ENCODE peak calls at places on chromosomes 5 and 9, in five cellular contexts. P, T, O, K and L are unnamed samples.
A peak's percentile ranks its signal among the peaks of the same experiment; 100 is the strongest.

GRCh38 chr5:78779262-78779661 is 130.7 kb upstream of the LHFPL2 start:
- DNase-seq in K (no peak), O (no peak), P (no peak), T (no peak), L (no peak)

GRCh38 chr5:130773813-130774212 is 391.2 kb downstream of the HINT1 start:
- DNase-seq in P (no peak), O (no peak), K (no peak), T (no peak), L (no peak)

GRCh38 chr9:78235296-78235770 is 542 bp upstream of the CEP78 start:
- DNase-seq in P (no peak), K (peak; percentile 16), T (no peak), O (no peak), L (no peak)

GRCh38 chr9:70947519-70947918 is 173.9 kb downstream of the TRPM3 start:
- DNase-seq in T (no peak), O (no peak), P (no peak), K (no peak), L (no peak)

GRCh38 chr9:81182421-81182820 is 506.9 kb downstream of the TLE1 start:
- DNase-seq in T (no peak), O (no peak), P (no peak), K (no peak), L (no peak)

GRCh38 chr5:61055434-61056006 is 106.7 kb downstream of the SMIM15 start:
- DNase-seq in K (peak; percentile 52), P (peak; percentile 20), O (peak; percentile 31), T (peak; percentile 15), L (peak; percentile 61)

GRCh38 chr9:26158631-26159150 is 480.4 kb upstream of the TUSC1 start:
- DNase-seq in K (no peak), T (no peak), O (no peak), P (no peak), L (no peak)

GRCh38 chr5:53956632-53957031 is 353.7 kb downstream of the ARL15 start:
- DNase-seq in K (no peak), O (no peak), P (no peak), T (no peak), L (no peak)

GRCh38 chr9:94973491-94973941 is 247.0 kb downstream of the AOPEP start:
- DNase-seq in K (no peak), O (no peak), P (no peak), T (no peak), L (no peak)

GRCh38 chr5:151758141-151758429 is 346 bp downstream of the ATOX1 start:
- DNase-seq in P (no peak), K (no peak), O (no peak), T (no peak), L (no peak)

GRCh38 chr5:7202846-7203245 is 193.1 kb upstream of the ADCY2 start:
- DNase-seq in K (no peak), P (no peak), T (no peak), O (no peak), L (no peak)

GRCh38 chr9:93125331-93125894 is 8.6 kb downstream of the NINJ1 start:
- DNase-seq in T (no peak), O (no peak), K (no peak), P (no peak), L (no peak)

GRCh38 chr9:134130503-134131375 is 5.1 kb upstream of the WDR5 start:
- DNase-seq in P (no peak), O (no peak), K (peak; percentile 90), T (no peak), L (no peak)

GRCh38 chr5:26700759-26701384 is 337.5 kb downstream of the CDH9 start:
- DNase-seq in P (no peak), T (no peak), K (peak; percentile 63), O (peak; percentile 78), L (peak; percentile 0)

GRCh38 chr5:150247726-150248125 is 41.8 kb downstream of the CAMK2A start:
- DNase-seq in P (no peak), K (no peak), O (no peak), T (no peak), L (no peak)

GRCh38 chr5:79297661-79298060 is 61.7 kb downstream of the JMY start:
- DNase-seq in T (no peak), O (no peak), P (no peak), K (peak; percentile 12), L (no peak)

GRCh38 chr9:83622814-83623633 is at the start of gene IDNK:
- DNase-seq in K (peak; percentile 85), P (no peak), T (peak; percentile 72), O (peak; percentile 79), L (peak; percentile 32)

GRCh38 chr9:69513291-69513690 is 158.9 kb downstream of the APBA1 start:
- DNase-seq in O (no peak), P (no peak), K (peak; percentile 18), T (no peak), L (no peak)

GRCh38 chr5:96254980-96255681 is 177.9 kb downstream of the PCSK1 start:
- DNase-seq in T (no peak), O (no peak), K (no peak), P (no peak), L (no peak)

GRCh38 chr9:79572032-79572890 is 496 bp downstream of the TLE4 start:
- DNase-seq in T (no peak), K (peak; percentile 83), P (no peak), O (peak; percentile 30), L (no peak)

GRCh38 chr5:101894985-101895384 is 401.1 kb downstream of the SLCO4C1 start:
- DNase-seq in K (no peak), T (no peak), O (no peak), P (no peak), L (no peak)

GRCh38 chr5:172414618-172415599 is 39.4 kb downstream of the SH3PXD2B start:
- DNase-seq in P (no peak), K (no peak), T (no peak), O (no peak), L (no peak)

GRCh38 chr9:70485273-70485858 is 70.9 kb upstream of the KLF9 start:
- DNase-seq in O (no peak), P (no peak), K (no peak), T (no peak), L (no peak)

GRCh38 chr5:149381986-149382338 is 2.9 kb upstream of the IL17B start:
- DNase-seq in P (no peak), K (peak; percentile 83), O (peak; percentile 11), T (peak; percentile 56), L (peak; percentile 27)

GRCh38 chr5:154743812-154744211 is 11.4 kb upstream of the LARP1 start:
- DNase-seq in T (no peak), K (no peak), P (no peak), O (no peak), L (no peak)

GRCh38 chr9:34140853-34141252 is 14.4 kb upstream of the DCAF12 start:
- DNase-seq in O (no peak), P (no peak), K (no peak), T (no peak), L (no peak)